ENCODE peak calls at places on chromosomes 13 and 19, in ten cellular contexts. W is CD8-positive, alpha-beta T cell; Z is MCF 10A; M is colonic mucosa; H is mammary epithelial cell; I is nephron progenitor cell; D is activated B cell treated with CpG ODN at 0.5 μM for 24 hours; E is transverse colon; K is breast epithelium; T is pancreas. J is an unnamed sample.
A peak's percentile ranks its signal among the peaks of the same experiment; 100 is the strongest.

GRCh38 chr19:32543107-32543900 is 37.7 kb upstream of the PDCD5 start:
- DNase-seq in W (no peak), Z (peak; percentile 83), M (no peak), H (peak; percentile 28), I (no peak), D (no peak), E (no peak), K (no peak), T (no peak), J (no peak)

GRCh38 chr19:29645911-29646310 is 19.4 kb upstream of the PLEKHF1 start:
- DNase-seq in W (no peak), Z (peak; percentile 89), M (no peak), H (peak; percentile 72), I (no peak), D (no peak), E (no peak), K (peak; percentile 33), T (no peak), J (no peak)

GRCh38 chr13:68851026-68851425 is 1256.6 kb upstream of the ATXN8OS start:
- DNase-seq in W (no peak), Z (no peak), M (no peak), H (no peak), I (no peak), D (no peak), E (no peak), K (no peak), T (no peak), J (no peak)

GRCh38 chr19:30649934-30650614 is 277.9 kb downstream of the ZNF536 start:
- DNase-seq in W (no peak), Z (peak; percentile 56), M (peak; percentile 25), H (peak; percentile 33), I (peak; percentile 44), D (no peak), E (no peak), K (no peak), T (no peak), J (peak; percentile 55)

GRCh38 chr13:46743191-46743590 is 53.8 kb downstream of the ESD start:
- DNase-seq in W (no peak), Z (no peak), M (no peak), H (no peak), I (no peak), D (no peak), E (no peak), K (no peak), T (no peak), J (no peak)

GRCh38 chr13:22761709-22762108 is 419.1 kb upstream of the SGCG start:
- DNase-seq in W (no peak), Z (no peak), M (no peak), H (no peak), I (no peak), D (no peak), E (no peak), K (no peak), T (no peak), J (no peak)

GRCh38 chr19:30631035-30631375 is 258.8 kb downstream of the ZNF536 start:
- DNase-seq in W (no peak), Z (no peak), M (no peak), H (no peak), I (no peak), D (no peak), E (no peak), K (no peak), T (no peak), J (no peak)

GRCh38 chr13:109626386-109627171 is 159.8 kb downstream of the IRS2 start:
- DNase-seq in W (no peak), Z (no peak), M (no peak), H (no peak), I (no peak), D (no peak), E (no peak), K (no peak), T (no peak), J (no peak)

GRCh38 chr19:33644284-33644836 is 22.6 kb downstream of the CHST8 start:
- DNase-seq in W (no peak), Z (no peak), M (no peak), H (no peak), I (no peak), D (no peak), E (no peak), K (no peak), T (no peak), J (no peak)

GRCh38 chr13:40221460-40222201 is 444.8 kb downstream of the FOXO1 start:
- DNase-seq in W (no peak), Z (peak; percentile 86), M (no peak), H (peak; percentile 83), I (no peak), D (no peak), E (peak; percentile 28), K (no peak), T (no peak), J (no peak)

GRCh38 chr19:17210296-17210695 is 4.9 kb upstream of the USE1 start:
- DNase-seq in W (no peak), Z (no peak), M (no peak), H (no peak), I (no peak), D (no peak), E (no peak), K (no peak), T (no peak), J (no peak)

GRCh38 chr13:106063591-106064308 is 471.7 kb downstream of the EFNB2 start:
- DNase-seq in W (no peak), Z (peak; percentile 54), M (no peak), H (peak; percentile 69), I (no peak), D (no peak), E (no peak), K (no peak), T (no peak), J (no peak)

GRCh38 chr19:40932008-40932959 is 50.3 kb upstream of the CYP2A7 start:
- DNase-seq in W (no peak), Z (no peak), M (no peak), H (no peak), I (no peak), D (no peak), E (no peak), K (no peak), T (no peak), J (no peak)

GRCh38 chr13:113835461-113836274 is 28.2 kb downstream of the GAS6 start:
- DNase-seq in W (no peak), Z (no peak), M (no peak), H (no peak), I (peak; percentile 31), D (no peak), E (no peak), K (no peak), T (peak; percentile 63), J (no peak)

GRCh38 chr19:6494438-6495036 is 7.6 kb downstream of the TUBB4A start:
- DNase-seq in W (no peak), Z (no peak), M (no peak), H (no peak), I (no peak), D (no peak), E (no peak), K (no peak), T (no peak), J (no peak)

GRCh38 chr19:48560095-48560530 is 8.1 kb downstream of the SULT2B1 start:
- DNase-seq in W (no peak), Z (no peak), M (no peak), H (no peak), I (no peak), D (no peak), E (no peak), K (no peak), T (no peak), J (no peak)

GRCh38 chr13:20294497-20294896 is 62.4 kb upstream of the GJB6 start:
- DNase-seq in W (no peak), Z (no peak), M (no peak), H (no peak), I (no peak), D (no peak), E (no peak), K (no peak), T (no peak), J (no peak)
- TF ChIP-seq CTCF in W (no peak), Z (no peak), M (no peak), H (no peak), I (no peak), D (no peak), E (no peak), K (no peak), T (no peak), J (no peak)

GRCh38 chr13:66716502-66716901 is 513.6 kb downstream of the PCDH9 start:
- DNase-seq in W (no peak), Z (no peak), M (no peak), H (no peak), I (no peak), D (no peak), E (no peak), K (no peak), T (no peak), J (no peak)

DNA sequence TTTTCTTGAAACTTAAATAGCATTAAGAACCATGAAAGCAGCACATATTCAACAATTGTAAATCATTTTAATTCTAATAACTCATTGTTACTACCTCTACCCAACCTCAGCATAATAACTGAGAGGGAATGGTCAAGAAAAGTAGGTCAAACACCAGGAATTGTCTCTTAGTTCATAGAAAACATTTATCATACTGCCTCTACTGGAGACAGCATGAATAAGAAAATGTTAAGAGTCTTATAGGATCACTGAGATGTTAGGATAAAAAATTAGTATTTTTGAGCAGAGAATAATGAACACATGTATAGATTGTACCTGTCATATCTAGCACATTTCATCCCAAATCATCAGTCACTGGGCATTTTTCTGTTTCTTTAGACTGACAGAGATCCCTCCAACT is 515.3 kb downstream of the PCDH9 start:
- DNase-seq in W (no peak), Z (no peak), M (no peak), H (no peak), I (no peak), D (no peak), E (no peak), K (no peak), T (no peak), J (no peak)
- TF ChIP-seq CTCF in W (no peak), Z (peak; percentile 17), M (no peak), H (peak; percentile 32), I (no peak), D (no peak), E (no peak), K (no peak), T (peak; percentile 7), J (peak; percentile 46)

GRCh38 chr13:94224670-94225069 is 254.8 kb downstream of the DCT start:
- DNase-seq in W (no peak), Z (no peak), M (no peak), H (no peak), I (no peak), D (no peak), E (no peak), K (no peak), T (no peak), J (no peak)
- TF ChIP-seq CTCF in W (no peak), Z (no peak), M (no peak), H (no peak), I (no peak), D (no peak), E (no peak), K (no peak), T (no peak), J (no peak)

DNA sequence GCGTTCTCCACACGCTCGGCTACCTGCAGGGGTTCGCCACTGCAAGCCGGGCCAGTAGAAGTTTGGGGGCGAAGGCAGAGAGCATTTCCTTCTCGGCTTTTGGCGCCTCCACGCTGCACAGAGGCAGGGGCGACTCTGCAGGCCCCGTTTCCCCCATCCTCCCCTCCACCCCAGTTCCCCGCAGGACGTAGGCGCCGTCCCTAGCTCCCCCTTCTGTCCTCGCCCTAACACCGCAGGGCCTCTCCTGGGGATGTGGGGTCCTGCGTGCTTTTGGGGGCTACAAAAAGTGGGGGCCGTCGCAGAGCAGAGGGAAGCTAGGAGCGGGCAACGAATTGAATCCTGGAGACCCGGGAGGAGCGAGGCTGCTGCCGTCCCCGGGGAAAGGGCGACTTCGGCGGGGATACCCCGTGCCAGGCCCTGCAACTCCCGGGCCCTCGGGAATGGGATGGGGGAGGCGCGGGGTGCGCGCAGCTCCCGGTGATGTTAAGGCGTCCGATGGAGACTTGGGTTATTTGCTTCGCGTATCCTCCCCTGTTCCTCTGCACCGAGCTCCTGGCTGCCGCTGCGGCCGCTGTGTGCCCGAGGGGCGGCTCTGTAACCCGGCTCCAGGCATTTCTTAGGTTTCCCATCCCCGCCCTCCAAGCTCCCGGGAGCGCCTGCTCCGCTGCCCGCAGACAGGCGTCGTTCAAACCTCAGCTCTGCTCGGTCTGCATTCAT is 255.9 kb upstream of the SOX21 start:
- DNase-seq in W (no peak), Z (no peak), M (no peak), H (no peak), I (peak; percentile 71), D (no peak), E (no peak), K (no peak), T (peak; percentile 50), J (peak; percentile 47)
- TF ChIP-seq CTCF in W (no peak), Z (no peak), M (no peak), H (no peak), I (no peak), D (no peak), E (no peak), K (no peak), T (no peak), J (peak; percentile 15)

J was measured in neural crest cell.